ENCODE peak calls at places on chromosomes 11 and 22, in four cellular contexts. P is tibial nerve, G is uterus, X is PC-3. O is an unnamed sample. For H3K9me3, the result is how much of the 10 kb centered on the place peaks cover.

GRCh38 chr11:23954730-23955129 is 542.1 kb upstream of the LUZP2 start:
- DNase-seq in G (no peak), X (no peak), P (no peak), O (no peak)

GRCh38 chr22:24471570-24471969 is 23.6 kb upstream of the UPB1 start:
- DNase-seq in P (peak), G (peak), X (no peak), O (no peak)

GRCh38 chr11:8063319-8063718 is 17.7 kb upstream of the TUB start:
- DNase-seq in P (no peak), G (peak), X (no peak), O (no peak)

GRCh38 chr11:61627831-61628753 is 47.2 kb upstream of the SYT7 start:
- DNase-seq in G (peak), X (peak), P (no peak), O (peak)

GRCh38 chr22:35477911-35478582 is 62.6 kb upstream of the RASD2 start:
- DNase-seq in G (peak), X (peak), P (no peak), O (no peak)

GRCh38 chr22:35910013-35910860 is 118.4 kb downstream of the RBFOX2 start:
- DNase-seq in X (no peak), G (no peak), P (no peak), O (no peak)

GRCh38 chr11:65113361-65113756 is 1.7 kb downstream of the TM7SF2 start:
- DNase-seq in G (peak), P (no peak), X (peak), O (no peak)

GRCh38 chr22:41762980-41763779 is 37.3 kb upstream of the CCDC134 start:
- DNase-seq in P (no peak), X (peak), G (no peak), O (no peak)

GRCh38 chr22:19554834-19555404 is 30.7 kb upstream of the CLDN5 start:
- DNase-seq in X (peak), P (no peak), G (no peak), O (no peak)

GRCh38 chr11:107472966-107473365 is 15.3 kb upstream of the CWF19L2 start:
- DNase-seq in P (no peak), X (no peak), G (no peak), O (no peak)

GRCh38 chr22:39724390-39724789 is 153.8 kb downstream of the CACNA1I start:
- DNase-seq in X (no peak), P (no peak), G (no peak), O (no peak)

GRCh38 chr11:20090654-20091374 is 69.5 kb downstream of the DBX1 start:
- DNase-seq in X (no peak), G (no peak), P (no peak), O (no peak)

GRCh38 chr11:11806586-11806985 is 35.2 kb upstream of the USP47 start:
- DNase-seq in G (no peak), P (no peak), X (no peak), O (no peak)

GRCh38 chr11:57941875-57942274 is 81.8 kb upstream of the OR9Q1 start:
- DNase-seq in P (no peak), X (no peak), G (no peak), O (no peak)

GRCh38 chr11:14609902-14610301 is 33.7 kb upstream of the PDE3B start:
- DNase-seq in P (no peak), G (no peak), X (no peak), O (no peak)

GRCh38 chr11:111735262-111736116 is 30.7 kb downstream of the PPP2R1B start:
- DNase-seq in X (peak), G (peak), P (peak), O (no peak)

GRCh38 chr11:206516-207212 is 535 bp downstream of the BET1L start:
- DNase-seq in G (peak), P (no peak), X (no peak), O (no peak)

GRCh38 chr22:49825944-49826602 is 1.6 kb downstream of the BRD1 start:
- DNase-seq in G (no peak), P (no peak), X (peak), O (peak)

GRCh38 chr11:114131366-114131963 is 72.0 kb downstream of the ZBTB16 start:
- DNase-seq in P (no peak), X (no peak), G (no peak), O (no peak)

GRCh38 chr11:1350086-1350725 is 39.5 kb upstream of the BRSK2 start:
- DNase-seq in P (no peak), X (no peak), G (no peak), O (no peak)

GRCh38 chr11:132790466-132790865 is 741.8 kb downstream of the OPCML start:
- DNase-seq in X (no peak), P (no peak), G (no peak), O (no peak)

GRCh38 chr11:66159585-66159984 is 89.5 kb downstream of the PACS1 start:
- DNase-seq in P (no peak), X (no peak), G (no peak), O (no peak)

GRCh38 chr11:123145220-123145619 is 49.8 kb downstream of the CLMP start:
- DNase-seq in G (no peak), X (peak), P (no peak), O (no peak)

GRCh38 chr11:61049066-61049382 is 53.3 kb upstream of the CD5 start:
- DNase-seq in G (no peak), P (no peak), X (no peak), O (no peak)

GRCh38 chr11:76623884-76624419 is 46.6 kb downstream of the LRRC32 start:
- DNase-seq in G (no peak), P (no peak), X (no peak), O (no peak)

GRCh38 chr11:12674571-12674935 is 332 bp downstream of the TEAD1 start:
- DNase-seq in X (no peak), G (no peak), P (no peak), O (no peak)

GRCh38 chr11:108866781-108867180 is 201.9 kb downstream of the DDX10 start:
- DNase-seq in X (no peak), P (no peak), G (no peak), O (no peak)

GRCh38 chr11:120577624-120578363 is 66.2 kb downstream of the GRIK4 start:
- DNase-seq in G (no peak), P (no peak), X (no peak), O (no peak)

GRCh38 chr22:19143967-19144400 is 467 bp downstream of the ESS2 start:
- DNase-seq in G (no peak), P (no peak), X (no peak), O (no peak)

GRCh38 chr22:45896153-45896951 is 80.6 kb downstream of the WNT7B start:
- DNase-seq in X (peak), P (no peak), G (no peak), O (no peak)

GRCh38 chr22:34845391-34845790 is 220.6 kb upstream of the ISX start:
- DNase-seq in G (no peak), X (no peak), P (no peak), O (no peak)

DNA sequence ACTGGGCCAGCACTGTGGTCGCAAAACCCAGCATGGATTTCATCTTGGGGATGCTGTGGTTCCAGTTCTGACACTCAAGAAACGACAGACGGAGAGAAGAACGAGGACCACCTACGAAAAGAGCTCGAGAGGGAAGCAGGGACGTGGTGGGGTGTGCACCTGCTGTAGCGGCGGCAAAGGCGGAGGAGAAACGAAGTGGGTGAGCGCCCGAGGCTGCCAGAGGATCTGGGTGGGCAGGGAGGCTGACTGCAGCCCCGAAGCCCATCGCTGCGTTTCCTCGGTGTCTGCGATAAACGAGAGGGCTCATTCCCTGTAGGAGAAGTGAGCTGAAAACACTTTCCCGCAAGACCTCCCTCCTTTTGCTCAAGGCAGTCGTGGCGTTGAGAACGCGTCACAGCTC is 246.1 kb downstream of the OR4C45 start:
- DNase-seq in G (no peak), P (no peak), X (no peak), O (no peak)
- H3K9me3 ChIP-seq in G (under half), P (under half), X (under half), O (under half)

GRCh38 chr11:50037282-50037681 is 4.6 kb downstream of the OR4C45 start:
- DNase-seq in G (no peak), P (no peak), X (no peak), O (no peak)
- H3K9me3 ChIP-seq in G (under half), P (under half), X (under half), O (under half)

GRCh38 chr22:47944941-47945340 is 1182.5 kb downstream of the TBC1D22A start:
- DNase-seq in X (no peak), G (no peak), P (no peak), O (no peak)
- H3K9me3 ChIP-seq in X (under half), G (under half), P (under half), O (under half)

GRCh38 chr11:45538363-45538762 is 127.1 kb downstream of the CHST1 start:
- DNase-seq in G (no peak), P (no peak), X (no peak), O (no peak)

GRCh38 chr11:45541693-45542434 is 123.6 kb downstream of the CHST1 start:
- DNase-seq in X (no peak), G (no peak), P (no peak), O (no peak)

GRCh38 chr11:45537617-45538016 is 127.8 kb downstream of the CHST1 start:
- DNase-seq in X (no peak), G (no peak), P (no peak), O (no peak)

GRCh38 chr11:45535033-45535432 is 130.4 kb downstream of the CHST1 start:
- DNase-seq in P (no peak), G (no peak), X (no peak), O (no peak)

DNA sequence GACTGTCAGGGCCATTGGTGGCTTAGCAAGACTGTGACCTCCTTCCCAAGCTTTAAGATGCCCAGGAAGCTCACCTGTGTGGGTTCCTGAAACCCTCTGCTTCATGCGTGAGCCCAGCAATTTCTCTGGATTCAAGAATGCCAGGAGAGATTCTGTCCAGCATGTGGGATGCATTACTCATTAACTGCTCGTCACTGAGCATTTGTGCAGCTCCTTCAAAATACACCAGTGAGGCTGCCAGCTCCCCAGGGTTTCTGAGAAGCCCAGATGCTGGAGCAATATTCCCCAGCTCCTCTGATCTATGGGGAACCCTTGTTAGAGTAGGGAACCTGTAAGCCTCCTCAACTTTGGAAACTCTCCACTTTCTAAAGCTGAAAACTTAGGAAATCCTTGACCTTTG is 126.5 kb downstream of the CHST1 start:
- DNase-seq in P (no peak), X (no peak), G (no peak), O (no peak)
- H3K9me3 ChIP-seq in P (under half), X (under half), G (under half), O (under half)

DNA sequence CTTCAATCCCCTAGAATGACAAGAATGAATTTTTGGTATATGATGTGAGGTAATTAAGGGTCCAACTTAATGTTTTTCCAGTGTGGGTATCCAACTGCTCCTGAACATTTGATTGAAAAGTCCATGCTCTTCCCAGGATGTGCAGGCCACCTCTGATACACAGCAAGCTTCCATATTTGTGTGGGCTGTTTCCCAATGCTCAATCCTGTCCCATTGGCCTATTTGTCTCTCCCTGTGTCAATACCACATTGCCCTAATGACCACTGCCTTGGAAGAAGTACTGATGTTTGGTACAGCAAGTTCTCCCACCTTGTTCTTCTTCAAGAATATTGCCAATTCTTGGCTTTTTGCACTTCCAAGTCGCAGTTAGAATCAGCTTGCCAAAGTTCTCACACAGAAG is 42.9 kb downstream of the KCNQ1OT1 start:
- DNase-seq in P (no peak), G (no peak), X (no peak), O (no peak)
- H3K9me3 ChIP-seq in P (under half), G (under half), X (under half), O (under half)

O was measured in T-helper 17 cell.